ENCODE peak calls at places on chromosomes 11 and 22, in four cellular contexts. One of them, this sample, is unnamed.

GRCh38 chr11:14904745-14905103 is 12.7 kb upstream of the CYP2R1 start:
- DNase-seq in K562: peak; percentile 10
- DNase-seq in HEK293T: no peak
- DNase-seq in GM12878: no peak
- DNase-seq in this sample: no peak

GRCh38 chr22:49019737-49020136 is 807.9 kb downstream of the BRD1 start:
- DNase-seq in K562: no peak
- DNase-seq in HEK293T: no peak
- DNase-seq in GM12878: no peak
- DNase-seq in this sample: no peak

GRCh38 chr11:95134491-95134890 is 44.8 kb downstream of the ENDOD1 start:
- DNase-seq in K562: no peak
- DNase-seq in HEK293T: no peak
- DNase-seq in GM12878: no peak
- DNase-seq in this sample: no peak

GRCh38 chr11:2837096-2837601 is 48.4 kb downstream of the CDKN1C start:
- DNase-seq in K562: peak; percentile 85
- DNase-seq in HEK293T: peak; percentile 49
- DNase-seq in GM12878: no peak
- DNase-seq in this sample: peak; percentile 62

GRCh38 chr22:20019661-20020532 is 1.0 kb upstream of the TANGO2 start:
- DNase-seq in K562: no peak
- DNase-seq in HEK293T: no peak
- DNase-seq in GM12878: no peak
- DNase-seq in this sample: no peak

GRCh38 chr11:67492801-67493547 is 10.1 kb downstream of the AIP start:
- DNase-seq in K562: peak; percentile 58
- DNase-seq in HEK293T: no peak
- DNase-seq in GM12878: no peak
- DNase-seq in this sample: no peak

GRCh38 chr22:30196141-30196866 is 50.3 kb downstream of the LIF start:
- DNase-seq in K562: peak; percentile 28
- DNase-seq in HEK293T: peak; percentile 51
- DNase-seq in GM12878: peak; percentile 43
- DNase-seq in this sample: peak; percentile 84

GRCh38 chr11:2778630-2779498 is 79.1 kb upstream of the KCNQ1OT1 start:
- DNase-seq in K562: peak; percentile 85
- DNase-seq in HEK293T: no peak
- DNase-seq in GM12878: no peak
- DNase-seq in this sample: peak; percentile 66

GRCh38 chr11:15942126-15942525 is 414.2 kb downstream of the SOX6 start:
- DNase-seq in K562: no peak
- DNase-seq in HEK293T: no peak
- DNase-seq in GM12878: no peak
- DNase-seq in this sample: no peak

GRCh38 chr22:40462195-40462988 is 92.0 kb downstream of the SGSM3 start:
- DNase-seq in K562: no peak
- DNase-seq in HEK293T: no peak
- DNase-seq in GM12878: no peak
- DNase-seq in this sample: peak; percentile 9

DNA sequence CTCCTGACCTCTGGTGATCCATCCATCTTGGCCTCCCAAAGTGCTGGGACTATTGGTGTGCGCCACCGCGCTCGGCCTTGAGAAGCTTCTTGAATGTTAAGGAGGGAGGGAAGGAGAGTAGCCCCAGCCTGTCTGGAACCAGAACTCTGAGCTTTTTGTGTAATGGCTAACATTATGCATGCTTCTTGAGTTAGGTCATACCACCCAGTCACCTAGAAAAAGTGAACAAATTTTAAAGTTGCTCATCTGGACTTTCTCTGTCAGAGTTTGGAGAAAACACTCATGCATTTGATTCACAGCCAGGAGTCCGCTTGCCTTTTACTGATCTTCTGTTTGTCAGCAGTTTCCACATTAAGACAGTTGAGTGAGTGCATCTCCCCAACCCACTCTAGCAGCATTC is 82.1 kb downstream of the PPP6R3 start:
- DNase-seq in K562: no peak
- DNase-seq in HEK293T: no peak
- DNase-seq in GM12878: no peak
- DNase-seq in this sample: no peak
- TF ChIP-seq TARDBP in K562: no peak
- TF ChIP-seq TARDBP in HEK293T: no peak
- TF ChIP-seq TARDBP in GM12878: no peak
- TF ChIP-seq TARDBP in this sample: no peak

DNA sequence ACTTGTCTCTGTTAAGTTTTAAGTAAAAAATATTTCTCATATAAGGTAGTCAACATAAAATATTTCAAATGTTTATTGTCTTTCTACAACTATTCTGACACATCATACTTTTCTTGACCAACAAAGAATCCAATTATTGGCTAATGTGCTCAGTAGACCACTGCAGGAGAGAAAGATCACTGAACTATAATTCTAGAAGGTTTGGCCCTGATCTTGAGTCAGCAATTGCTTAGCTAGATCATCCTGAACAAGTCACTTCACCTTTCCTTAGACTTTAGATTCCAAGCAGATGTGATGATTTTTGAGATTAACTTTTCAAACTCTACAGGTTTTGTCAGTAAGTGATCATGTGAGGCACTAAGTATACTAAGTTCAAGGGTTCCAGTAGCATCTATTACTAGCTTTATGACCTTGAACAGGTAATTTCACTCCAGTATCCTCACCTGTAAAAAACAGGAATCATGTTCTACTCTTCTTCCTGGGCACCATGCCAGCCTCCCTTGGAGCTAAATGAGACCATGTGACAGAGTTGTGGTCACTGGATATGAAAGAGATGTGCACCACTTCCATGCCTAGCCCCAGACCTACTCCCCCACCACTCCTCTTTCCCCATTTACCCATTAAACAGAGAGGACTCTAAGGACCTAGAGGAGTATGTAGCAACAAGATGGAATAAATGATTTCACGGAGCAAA is 17.3 kb downstream of the PGM2L1 start:
- DNase-seq in K562: no peak
- DNase-seq in HEK293T: no peak
- DNase-seq in GM12878: no peak
- DNase-seq in this sample: no peak
- TF ChIP-seq TARDBP in K562: no peak
- TF ChIP-seq TARDBP in HEK293T: no peak
- TF ChIP-seq TARDBP in GM12878: no peak
- TF ChIP-seq TARDBP in this sample: no peak

DNA sequence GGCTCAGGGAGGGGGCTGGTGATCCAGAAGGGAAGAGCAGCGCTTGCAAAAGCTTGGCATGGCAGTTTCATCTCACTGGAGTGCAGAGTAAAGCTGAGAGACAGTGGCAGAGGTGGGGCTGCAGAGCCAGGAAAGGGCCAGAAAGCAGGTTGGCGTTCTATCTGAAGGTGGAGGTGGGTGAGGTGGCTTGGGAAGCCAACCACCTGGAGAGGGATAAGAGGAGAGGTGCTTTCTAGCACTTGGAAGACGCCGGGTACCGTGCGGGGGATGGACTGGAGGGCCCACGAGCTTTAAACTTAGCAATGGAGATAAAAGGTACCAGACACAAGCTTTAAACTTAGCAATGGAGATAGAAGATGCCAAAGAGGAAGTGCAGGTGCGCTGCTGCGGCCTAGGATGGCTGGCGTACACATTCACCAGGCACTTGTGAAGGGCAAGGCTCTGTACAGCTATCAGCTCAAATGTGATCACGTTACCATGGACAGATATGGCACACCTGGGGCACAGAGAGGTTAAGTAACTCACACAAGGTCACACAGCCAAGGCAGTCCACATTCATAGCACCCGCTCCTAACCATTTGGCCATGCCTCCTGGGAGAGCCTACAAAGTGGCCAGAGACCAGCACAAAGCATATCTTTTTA is 86.6 kb upstream of the SHISAL1 start:
- DNase-seq in K562: no peak
- DNase-seq in HEK293T: no peak
- DNase-seq in GM12878: no peak
- DNase-seq in this sample: no peak
- TF ChIP-seq TARDBP in K562: no peak
- TF ChIP-seq TARDBP in HEK293T: no peak
- TF ChIP-seq TARDBP in GM12878: no peak
- TF ChIP-seq TARDBP in this sample: no peak

GRCh38 chr22:25334091-25334490 is 114.7 kb downstream of the CRYBB2 start:
- DNase-seq in K562: peak; percentile 22
- DNase-seq in HEK293T: peak; percentile 73
- DNase-seq in GM12878: peak; percentile 0
- DNase-seq in this sample: peak; percentile 49
- TF ChIP-seq TARDBP in K562: no peak
- TF ChIP-seq TARDBP in HEK293T: no peak
- TF ChIP-seq TARDBP in GM12878: no peak
- TF ChIP-seq TARDBP in this sample: no peak

GRCh38 chr22:37734402-37734700 is 37.5 kb downstream of the TRIOBP start:
- DNase-seq in K562: no peak
- DNase-seq in HEK293T: no peak
- DNase-seq in GM12878: no peak
- DNase-seq in this sample: no peak

GRCh38 chr22:37733625-37734401 is 37.0 kb downstream of the TRIOBP start:
- DNase-seq in K562: no peak
- DNase-seq in HEK293T: no peak
- DNase-seq in GM12878: no peak
- DNase-seq in this sample: no peak

GRCh38 chr22:37735054-37735453 is 38.2 kb downstream of the TRIOBP start:
- DNase-seq in K562: peak; percentile 71
- DNase-seq in HEK293T: peak; percentile 48
- DNase-seq in GM12878: no peak
- DNase-seq in this sample: peak; percentile 72

GRCh38 chr22:37732699-37733607 is 36.1 kb downstream of the TRIOBP start:
- DNase-seq in K562: no peak
- DNase-seq in HEK293T: no peak
- DNase-seq in GM12878: no peak
- DNase-seq in this sample: no peak

DNA sequence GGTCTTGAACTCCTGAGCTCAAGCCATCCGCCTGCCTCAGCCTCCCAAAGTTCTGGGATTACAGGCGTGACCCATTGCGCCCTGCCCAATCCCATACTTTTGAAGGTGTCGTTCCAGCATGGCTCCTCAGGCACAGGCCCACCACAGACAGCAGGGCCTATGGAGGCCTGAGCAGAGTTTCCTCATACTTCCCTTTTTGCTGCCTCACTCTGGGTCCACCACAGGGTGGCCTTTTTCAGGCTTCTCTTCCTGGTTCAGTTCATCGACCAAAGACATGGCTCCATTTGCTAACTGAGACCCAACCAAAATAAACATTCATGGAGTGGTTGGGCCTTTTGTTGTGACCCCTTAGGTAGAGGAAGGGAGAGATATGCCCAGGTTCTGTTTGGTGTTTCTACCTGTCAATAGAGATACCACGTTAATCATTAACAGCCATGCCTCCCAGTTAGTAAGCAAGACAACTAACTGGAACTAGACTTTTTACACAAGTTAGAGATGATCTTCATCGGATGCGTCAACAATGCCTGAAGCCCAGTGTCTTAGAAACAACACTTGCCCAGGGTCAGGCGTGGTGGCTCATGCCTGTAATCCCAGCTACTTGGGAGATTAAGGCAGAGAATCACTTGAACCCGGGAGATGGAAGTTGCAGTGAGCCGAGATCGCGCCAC is 35.1 kb downstream of the TRIOBP start:
- DNase-seq in K562: peak; percentile 28
- DNase-seq in HEK293T: no peak
- DNase-seq in GM12878: no peak
- DNase-seq in this sample: peak; percentile 99
- TF ChIP-seq TARDBP in K562: no peak
- TF ChIP-seq TARDBP in HEK293T: no peak
- TF ChIP-seq TARDBP in GM12878: no peak
- TF ChIP-seq TARDBP in this sample: no peak

GRCh38 chr11:20155683-20156279 is 4.5 kb downstream of the DBX1 start:
- DNase-seq in K562: no peak
- DNase-seq in HEK293T: no peak
- DNase-seq in GM12878: no peak
- DNase-seq in this sample: no peak
- TF ChIP-seq TARDBP in K562: no peak
- TF ChIP-seq TARDBP in HEK293T: no peak
- TF ChIP-seq TARDBP in GM12878: no peak
- TF ChIP-seq TARDBP in this sample: no peak

DNA sequence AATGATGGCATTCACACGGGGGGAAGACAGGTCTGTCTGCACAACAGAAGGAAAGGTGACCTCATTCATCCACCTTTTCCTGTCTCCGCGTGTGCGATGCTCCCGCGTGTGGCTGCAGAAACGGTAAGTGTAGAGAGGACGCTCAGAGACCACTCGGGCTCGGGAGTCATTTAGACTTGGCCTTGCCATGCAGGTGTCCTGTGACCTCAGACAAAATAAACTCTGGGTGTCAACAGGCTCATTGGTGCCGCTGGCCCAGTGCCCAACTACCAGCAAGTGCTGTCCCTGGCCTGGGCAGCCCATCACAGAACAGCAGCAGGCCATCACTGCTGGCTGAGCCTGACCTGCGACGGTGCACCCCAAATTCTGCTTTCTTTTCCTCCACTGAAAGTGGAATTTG is 48.1 kb upstream of the ARFGAP3 start:
- DNase-seq in K562: no peak
- DNase-seq in HEK293T: no peak
- DNase-seq in GM12878: no peak
- DNase-seq in this sample: no peak
- TF ChIP-seq TARDBP in K562: no peak
- TF ChIP-seq TARDBP in HEK293T: no peak
- TF ChIP-seq TARDBP in GM12878: no peak
- TF ChIP-seq TARDBP in this sample: no peak

GRCh38 chr11:8036002-8036802 is 44.8 kb upstream of the TUB start:
- DNase-seq in K562: no peak
- DNase-seq in HEK293T: no peak
- DNase-seq in GM12878: no peak
- DNase-seq in this sample: no peak

GRCh38 chr11:8038811-8039529 is 42.0 kb upstream of the TUB start:
- DNase-seq in K562: no peak
- DNase-seq in HEK293T: no peak
- DNase-seq in GM12878: no peak
- DNase-seq in this sample: no peak

GRCh38 chr11:8038393-8038792 is 42.6 kb upstream of the TUB start:
- DNase-seq in K562: no peak
- DNase-seq in HEK293T: no peak
- DNase-seq in GM12878: no peak
- DNase-seq in this sample: no peak

GRCh38 chr11:8035225-8035846 is 45.7 kb upstream of the TUB start:
- DNase-seq in K562: no peak
- DNase-seq in HEK293T: no peak
- DNase-seq in GM12878: no peak
- DNase-seq in this sample: no peak

DNA sequence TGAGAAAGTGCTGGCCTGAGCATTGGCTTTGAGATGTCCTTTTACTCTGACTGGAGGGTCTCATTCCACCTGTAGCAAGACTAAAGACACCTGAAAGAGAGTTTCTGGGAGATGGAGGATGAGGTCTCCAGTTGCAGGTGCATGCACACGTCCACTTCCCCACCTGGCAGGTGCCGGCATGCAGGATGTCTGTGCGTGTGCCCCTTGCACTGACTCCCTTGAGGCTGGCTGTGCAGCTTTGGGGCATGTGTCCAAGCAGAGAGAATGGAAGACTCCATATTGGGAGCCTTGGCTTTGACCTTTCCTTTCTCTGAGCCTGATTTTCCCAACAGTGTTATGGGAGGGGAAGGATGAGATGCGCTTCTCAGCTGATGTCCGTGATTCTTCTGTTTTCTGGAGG is 44.0 kb upstream of the TUB start:
- DNase-seq in K562: no peak
- DNase-seq in HEK293T: no peak
- DNase-seq in GM12878: no peak
- DNase-seq in this sample: no peak
- TF ChIP-seq TARDBP in K562: no peak
- TF ChIP-seq TARDBP in HEK293T: no peak
- TF ChIP-seq TARDBP in GM12878: no peak
- TF ChIP-seq TARDBP in this sample: no peak